ENCODE peak calls at places on chromosomes 2 and 18, in six cellular contexts. S is fibroblast of lung, F is neural progenitor cell, J is PC-3, K is K562, R is kidney. I is an unnamed sample. For H3K4me1, the result is how much of the 10 kb centered on the place peaks cover.

GRCh38 chr18:79484661-79485621 is 89.2 kb downstream of the NFATC1 start:
- DNase-seq in F (peak), R (peak), S (peak), J (no peak), K (no peak), I (no peak)

GRCh38 chr18:5772271-5772670 is 123.1 kb downstream of the TMEM200C start:
- DNase-seq in K (no peak), S (peak), J (no peak), F (no peak), R (no peak), I (no peak)

GRCh38 chr2:12484536-12485115 is 232.1 kb upstream of the TRIB2 start:
- DNase-seq in K (no peak), R (no peak), F (no peak), J (peak), S (no peak), I (no peak)

GRCh38 chr2:64873472-64873924 is 115.7 kb upstream of the SLC1A4 start:
- DNase-seq in J (peak), F (peak), S (no peak), R (peak), K (peak), I (peak)

GRCh38 chr2:202158796-202159195 is 79.6 kb downstream of the SUMO1 start:
- DNase-seq in S (peak), J (peak), R (no peak), F (no peak), K (no peak), I (no peak)

GRCh38 chr2:23312996-23313606 is 71.9 kb upstream of the KLHL29 start:
- DNase-seq in J (peak), F (peak), K (peak), R (no peak), S (peak), I (peak)

GRCh38 chr2:231057590-231057989 is 923 bp downstream of the PSMD1 start:
- DNase-seq in S (peak), F (peak), R (no peak), K (peak), J (peak), I (no peak)

GRCh38 chr2:227228061-227228667 is 63.7 kb downstream of the COL4A3 start:
- DNase-seq in S (no peak), R (peak), F (no peak), J (peak), K (no peak), I (peak)

GRCh38 chr2:133169527-133169926 is 398.7 kb downstream of the NCKAP5 start:
- DNase-seq in R (no peak), K (no peak), F (no peak), S (no peak), J (no peak), I (no peak)

GRCh38 chr2:19568809-19569208 is 210.4 kb upstream of the OSR1 start:
- DNase-seq in R (no peak), S (no peak), F (no peak), K (no peak), J (no peak), I (no peak)

GRCh38 chr2:239397856-239398470 is 2.9 kb downstream of the HDAC4 start:
- DNase-seq in R (no peak), K (no peak), F (no peak), S (no peak), J (no peak), I (peak)

GRCh38 chr18:77012751-77013550 is 119.6 kb downstream of the MBP start:
- DNase-seq in K (no peak), S (no peak), J (no peak), F (no peak), R (no peak), I (no peak)

GRCh38 chr2:225190987-225191386 is 148.7 kb upstream of the DOCK10 start:
- DNase-seq in K (no peak), J (peak), F (no peak), S (peak), R (no peak), I (no peak)

DNA sequence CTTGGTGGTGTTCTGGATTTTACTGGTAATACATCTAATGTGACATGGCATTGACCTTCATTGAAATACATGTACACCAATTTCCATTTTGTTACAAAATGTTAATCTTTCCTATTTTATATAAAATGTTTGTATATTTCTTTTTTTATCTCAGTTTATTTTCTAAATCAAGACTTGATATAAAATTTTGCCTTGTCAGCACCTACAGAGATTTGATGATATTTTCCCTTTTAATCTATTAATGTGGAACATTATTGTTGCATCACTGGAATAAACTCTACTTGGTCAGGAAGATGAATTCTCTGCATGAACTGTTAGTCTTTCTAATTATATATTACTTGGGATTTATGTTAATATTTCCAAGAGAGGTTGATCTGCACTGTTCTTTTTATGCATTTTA is 294.0 kb upstream of the ETAA1 start:
- DNase-seq in F (no peak), J (no peak), K (no peak), S (no peak), R (no peak), I (no peak)
- H3K9ac ChIP-seq in F (no peak), J (no peak), K (no peak), S (no peak), R (no peak), I (no peak)

GRCh38 chr2:188365058-188365641 is 73.5 kb downstream of the GULP1 start:
- DNase-seq in R (no peak), F (no peak), K (no peak), S (no peak), J (no peak), I (no peak)

GRCh38 chr2:188367164-188367563 is 75.5 kb downstream of the GULP1 start:
- DNase-seq in K (no peak), R (no peak), F (no peak), S (no peak), J (no peak), I (no peak)

GRCh38 chr2:188364033-188364432 is 72.4 kb downstream of the GULP1 start:
- DNase-seq in J (no peak), S (no peak), K (no peak), F (no peak), R (no peak), I (no peak)

DNA sequence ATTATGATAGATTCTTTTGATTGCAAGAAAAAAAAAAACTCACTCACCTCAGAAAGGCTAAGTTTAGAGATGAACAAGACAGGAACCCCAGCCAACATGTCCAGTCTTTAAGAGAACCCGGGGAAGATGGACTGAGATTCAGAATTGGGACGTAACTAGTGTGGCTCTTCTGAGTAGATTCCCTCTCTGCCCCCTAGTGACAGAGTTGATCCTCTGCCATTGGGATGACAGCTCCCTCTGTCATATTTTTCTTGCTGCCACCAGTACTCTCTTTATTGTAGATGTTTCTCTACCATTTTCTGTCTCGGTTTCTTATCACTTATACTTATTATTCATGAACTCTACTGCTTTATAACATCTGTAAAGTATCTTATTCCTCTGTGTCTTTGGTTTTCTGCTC is 77.7 kb downstream of the GULP1 start:
- DNase-seq in F (peak), R (no peak), K (peak), J (peak), S (peak), I (peak)
- TF ChIP-seq CTCF in F (peak), R (peak), K (peak), J (peak), S (peak), I (peak)

GRCh38 chr2:88098558-88098900 is 29.3 kb downstream of the FABP1 start:
- DNase-seq in F (no peak), J (no peak), K (no peak), R (no peak), S (no peak), I (no peak)
- H3K4me1 ChIP-seq in F (under half), J (under half), K (under half), R (under half), S (under half), I (under half)

GRCh38 chr2:29014811-29015414 is 33.8 kb downstream of the TOGARAM2 start:
- DNase-seq in F (no peak), S (peak), K (peak), J (peak), R (peak), I (no peak)
- H3K9ac ChIP-seq in F (no peak), S (no peak), K (no peak), J (no peak), R (no peak), I (no peak)

GRCh38 chr2:118536306-118536705 is 311.1 kb downstream of the EN1 start:
- DNase-seq in J (no peak), R (no peak), K (no peak), F (no peak), S (no peak), I (no peak)

GRCh38 chr2:118535818-118536212 is 311.6 kb downstream of the EN1 start:
- DNase-seq in J (no peak), R (no peak), K (no peak), S (no peak), F (no peak), I (no peak)

GRCh38 chr2:118535171-118535817 is 312.2 kb downstream of the EN1 start:
- DNase-seq in J (peak), F (no peak), R (no peak), K (no peak), S (no peak), I (peak)

DNA sequence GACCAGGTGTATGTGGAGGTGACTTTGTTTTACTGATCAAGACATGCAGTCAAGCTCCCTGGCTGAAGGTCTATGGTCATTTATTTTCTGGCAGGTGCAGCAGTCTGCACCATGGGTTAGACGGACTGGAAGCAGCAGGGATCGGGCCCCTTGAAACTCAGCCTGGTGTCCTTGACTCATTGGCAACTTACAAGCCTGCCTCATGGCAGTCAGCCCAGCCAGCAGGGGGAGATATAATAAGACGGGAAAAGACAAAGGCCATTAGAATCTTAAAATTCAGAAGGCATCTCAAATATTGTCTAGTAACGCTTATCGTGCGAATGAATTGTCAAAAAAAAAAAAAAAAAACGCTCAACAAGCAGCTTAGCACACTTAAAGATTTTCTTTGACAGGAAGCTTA is 308.2 kb downstream of the EN1 start:
- DNase-seq in S (peak), J (peak), F (peak), K (peak), R (no peak), I (peak)
- TF ChIP-seq CTCF in S (peak), J (peak), F (peak), K (peak), R (peak), I (peak)

GRCh38 chr2:219225350-219225749 is 4.1 kb downstream of the ATG9A start:
- DNase-seq in R (no peak), S (no peak), F (no peak), K (no peak), J (no peak), I (no peak)

GRCh38 chr2:219229375-219230200 is at the start of the genes ANKZF1 and ATG9A:
- DNase-seq in J (peak), K (peak), R (peak), S (peak), F (peak), I (peak)

GRCh38 chr2:219228745-219229374 is 576 bp downstream of the ATG9A start:
- DNase-seq in J (no peak), F (no peak), R (peak), S (no peak), K (peak), I (no peak)

GRCh38 chr2:219230201-219230540 is 565 bp downstream of the ANKZF1 start:
- DNase-seq in J (peak), F (peak), R (peak), S (peak), K (peak), I (peak)

GRCh38 chr2:219228026-219228744 is 1.3 kb downstream of the ATG9A start:
- DNase-seq in K (peak), F (no peak), S (no peak), R (no peak), J (no peak), I (no peak)
- H3K4me1 ChIP-seq in K (under half), F (under half), S (under half), R (under half), J (under half), I (under half)

I was measured in endodermal cell.